ENCODE peak calls at places on chromosomes 4 and X, in four cellular contexts. O is K562, U is SK-N-SH, F is H1. Z is an unnamed sample.

GRCh38 chr4:40856836-40857362 is 107.1 kb downstream of the NSUN7 start:
- DNase-seq in U (peak; percentile 96), F (peak; percentile 63), O (peak; percentile 86), Z (peak; percentile 87)

GRCh38 chrX:11499076-11500044 is 166.4 kb downstream of the ARHGAP6 start:
- DNase-seq in F (no peak), O (no peak), U (no peak), Z (no peak)

GRCh38 chrX:42246814-42247213 is 323.5 kb upstream of the CASK start:
- DNase-seq in U (no peak), F (no peak), O (no peak), Z (no peak)

GRCh38 chr4:147909225-147909624 is 177.3 kb downstream of the ARHGAP10 start:
- DNase-seq in F (no peak), U (no peak), O (no peak), Z (no peak)

GRCh38 chr4:144689125-144689524 is 43.2 kb downstream of the HHIP start:
- DNase-seq in O (no peak), F (no peak), U (no peak), Z (no peak)

GRCh38 chr4:145047151-145047550 is 50.8 kb downstream of the ANAPC10 start:
- DNase-seq in F (no peak), U (no peak), O (no peak), Z (no peak)

GRCh38 chrX:57904481-57904880 is 5.8 kb downstream of the ZXDA start:
- DNase-seq in U (no peak), F (no peak), O (no peak), Z (no peak)

GRCh38 chrX:50483283-50483682 is 12.7 kb upstream of the DGKK start:
- DNase-seq in O (no peak), F (no peak), U (no peak), Z (no peak)

GRCh38 chr4:94827481-94828110 is 69.8 kb downstream of the BMPR1B start:
- DNase-seq in U (no peak), F (no peak), O (peak; percentile 32), Z (no peak)

GRCh38 chr4:55784747-55785146 is 34.8 kb upstream of the EXOC1L start:
- DNase-seq in O (no peak), F (no peak), U (no peak), Z (no peak)

GRCh38 chrX:13607996-13608365 is 38.6 kb downstream of the EGFL6 start:
- DNase-seq in U (no peak), F (no peak), O (no peak), Z (no peak)

GRCh38 chr4:53113433-53114215 is 251.5 kb downstream of the RASL11B start:
- DNase-seq in O (no peak), F (no peak), U (no peak), Z (no peak)

GRCh38 chr4:144716778-144717177 is 70.8 kb downstream of the HHIP start:
- DNase-seq in F (no peak), O (no peak), U (no peak), Z (no peak)

GRCh38 chr4:107444-108429 is 16.6 kb upstream of the ZNF718 start:
- DNase-seq in F (no peak), U (peak; percentile 56), O (no peak), Z (peak; percentile 51)

GRCh38 chrX:150664290-150664689 is 28.9 kb upstream of the MTMR1 start:
- DNase-seq in O (no peak), U (peak; percentile 16), F (no peak), Z (no peak)

GRCh38 chrX:110317079-110317819 is 636 bp downstream of the AMMECR1 start:
- DNase-seq in U (peak; percentile 55), F (no peak), O (no peak), Z (peak; percentile 15)

GRCh38 chrX:68504237-68504636 is 5.4 kb downstream of the YIPF6 start:
- DNase-seq in F (no peak), O (no peak), U (no peak), Z (no peak)

GRCh38 chr4:37715889-37716402 is 29.8 kb upstream of the RELL1 start:
- DNase-seq in O (no peak), F (no peak), U (peak; percentile 5), Z (no peak)

GRCh38 chrX:11381464-11381863 is 88.3 kb downstream of the AMELX start:
- DNase-seq in F (no peak), U (peak; percentile 20), O (peak; percentile 35), Z (peak; percentile 11)

GRCh38 chr4:176099314-176099713 is 33.7 kb downstream of the WDR17 start:
- DNase-seq in U (no peak), F (no peak), O (no peak), Z (no peak)

GRCh38 chr4:24878256-24879016 is 34.4 kb downstream of the CCDC149 start:
- DNase-seq in U (no peak), F (no peak), O (no peak), Z (peak; percentile 23)

GRCh38 chr4:52546449-52546848 is 112.7 kb downstream of the USP46 start:
- DNase-seq in O (no peak), F (no peak), U (peak; percentile 14), Z (no peak)

GRCh38 chr4:145698507-145698906 is 18.6 kb downstream of the C4orf51 start:
- DNase-seq in U (no peak), O (no peak), F (no peak), Z (no peak)

GRCh38 chrX:50068893-50069292 is 131.9 kb downstream of the AKAP4 start:
- DNase-seq in F (no peak), U (no peak), O (no peak), Z (no peak)

GRCh38 chr4:172202480-172203076 is 389.4 kb downstream of the GALNTL6 start:
- DNase-seq in O (peak; percentile 16), F (no peak), U (peak; percentile 52), Z (no peak)

GRCh38 chrX:50536955-50537354 is 66.3 kb upstream of the DGKK start:
- DNase-seq in F (no peak), O (no peak), U (no peak), Z (no peak)

GRCh38 chr4:168221298-168221697 is 97.3 kb downstream of the DDX60 start:
- DNase-seq in O (no peak), U (no peak), F (no peak), Z (no peak)

GRCh38 chr4:137394000-137394399 is 138.3 kb downstream of the PCDH18 start:
- DNase-seq in O (no peak), U (no peak), F (no peak), Z (no peak)

GRCh38 chrX:153692611-153693156 is 5.0 kb downstream of the SLC6A8 start:
- DNase-seq in F (no peak), U (no peak), O (no peak), Z (no peak)

GRCh38 chr4:121583396-121583795 is 113.4 kb downstream of the ANXA5 start:
- DNase-seq in O (no peak), F (no peak), U (no peak), Z (no peak)

GRCh38 chrX:103631145-103631544 is 2.4 kb downstream of the TCEAL1 start:
- DNase-seq in O (no peak), U (no peak), F (no peak), Z (no peak)

GRCh38 chrX:27964432-27964831 is 16.8 kb downstream of the DCAF8L1 start:
- DNase-seq in O (no peak), F (no peak), U (no peak), Z (no peak)
- TF ChIP-seq TEAD4 in O (no peak), F (no peak), U (no peak), Z (no peak)

DNA sequence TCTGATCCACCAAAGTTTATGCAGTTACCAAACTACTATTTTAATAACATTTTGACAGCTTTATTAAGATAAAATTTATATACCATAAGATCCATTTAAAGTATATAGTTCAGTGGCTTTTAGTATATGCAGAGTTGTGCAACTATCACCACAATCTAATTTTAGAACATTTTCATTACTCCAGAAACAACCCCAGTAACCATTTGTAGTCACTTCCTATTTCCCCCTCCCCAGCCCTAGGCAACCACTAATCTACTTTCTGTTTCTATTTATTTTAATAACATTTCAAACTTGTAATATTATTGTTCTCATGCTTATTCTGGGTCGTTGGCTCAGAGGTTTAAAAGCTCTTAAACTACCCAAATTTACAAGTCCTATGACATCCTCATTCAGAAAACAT is 18.3 kb downstream of the XIAP start:
- DNase-seq in F (no peak), O (no peak), U (no peak), Z (no peak)
- TF ChIP-seq TEAD4 in F (no peak), O (no peak), U (no peak), Z (no peak)

GRCh38 chr4:141410839-141411238 is 190.1 kb downstream of the ZNF330 start:
- DNase-seq in U (no peak), F (no peak), O (no peak), Z (no peak)
- TF ChIP-seq TEAD4 in U (no peak), F (no peak), O (no peak), Z (no peak)

GRCh38 chrX:123749643-123750042 is 16.8 kb upstream of the THOC2 start:
- DNase-seq in F (no peak), U (no peak), O (no peak), Z (no peak)
- TF ChIP-seq TEAD4 in F (no peak), U (no peak), O (no peak), Z (no peak)

DNA sequence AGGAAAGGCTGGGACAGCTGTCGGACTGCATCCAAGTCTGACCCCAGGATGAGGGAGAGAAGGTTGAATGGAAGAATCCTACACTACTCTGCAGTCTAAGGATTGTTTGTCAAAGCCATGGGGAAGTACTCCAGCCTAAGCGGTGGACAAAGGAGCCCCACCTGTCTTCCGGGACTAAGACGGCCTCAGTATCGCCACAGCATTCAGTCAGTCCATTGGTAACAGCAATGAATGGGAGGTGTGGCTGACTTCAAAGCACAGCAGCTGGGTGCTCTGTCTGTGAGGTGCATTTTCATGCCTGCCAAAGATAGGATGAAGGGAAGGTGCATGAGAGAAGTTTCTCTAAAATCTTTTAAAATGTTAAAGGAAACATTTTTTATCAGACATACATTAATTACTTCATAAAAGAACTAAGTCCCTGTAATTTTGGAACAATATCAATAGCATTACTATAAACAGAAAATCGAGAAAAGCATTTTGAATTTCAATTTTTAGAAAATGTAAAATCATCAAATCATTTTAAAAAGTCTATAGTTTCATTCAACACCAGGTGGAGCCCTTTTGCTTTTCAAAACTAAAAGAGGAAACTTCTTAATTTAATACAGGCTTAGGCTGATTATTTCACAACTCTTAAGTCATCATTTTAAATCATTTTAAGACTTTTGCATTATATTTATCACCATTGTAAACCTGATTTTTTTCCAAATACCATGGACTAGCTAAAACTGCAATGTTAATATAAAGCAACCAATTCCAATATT is 27.6 kb upstream of the INTU start:
- DNase-seq in F (peak; percentile 64), U (peak; percentile 33), O (no peak), Z (peak; percentile 69)
- TF ChIP-seq TEAD4 in F (no peak), U (no peak), O (no peak), Z (no peak)

DNA sequence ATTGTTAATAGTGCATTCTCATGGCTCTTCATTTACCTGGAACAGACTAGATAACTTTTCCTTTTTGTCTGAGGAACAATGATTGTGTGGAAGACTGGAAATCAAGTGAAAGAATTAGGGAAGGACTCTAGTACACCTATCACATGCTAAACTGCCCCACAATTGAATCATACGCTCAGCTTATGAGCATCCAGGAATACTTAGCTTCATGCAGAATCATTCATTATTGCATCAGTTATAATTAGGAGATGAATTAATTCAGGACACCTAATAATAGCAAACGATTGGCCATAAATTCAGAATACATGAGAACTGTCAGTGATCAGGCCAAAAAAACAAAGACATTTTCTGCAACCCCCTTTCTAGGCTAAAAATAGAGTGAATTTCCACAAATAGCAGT is 106.9 kb downstream of the DKK2 start:
- DNase-seq in F (no peak), O (no peak), U (no peak), Z (no peak)
- TF ChIP-seq TEAD4 in F (no peak), O (no peak), U (no peak), Z (no peak)

Z was measured in WTC11.